ENCODE peak calls at places on chromosomes 16 and 17, in ten cellular contexts. S, G, P, Z, C, J, B, D, T and W are unnamed samples. For H3K36me3, the result is how much of the 10 kb centered on the place peaks cover.

GRCh38 chr17:33267279-33267790 is 25.8 kb downstream of the ASIC2 start:
- DNase-seq in S (peak), G (no peak), B (no peak), D (no peak), C (no peak), P (no peak), T (no peak), J (no peak), Z (peak), W (peak)

GRCh38 chr17:77948690-77949114 is 9.8 kb upstream of the TNRC6C start:
- DNase-seq in T (no peak), S (peak), D (peak), Z (peak), P (no peak), G (peak), J (no peak), B (no peak), C (no peak), W (peak)

GRCh38 chr17:81396278-81396721 is 1.0 kb downstream of the BAHCC1 start:
- DNase-seq in D (peak), S (no peak), Z (no peak), T (no peak), J (no peak), C (no peak), P (no peak), G (no peak), B (no peak), W (no peak)

GRCh38 chr16:80527297-80527696 is 13.5 kb upstream of the DYNLRB2 start:
- DNase-seq in B (no peak), Z (peak), S (peak), J (no peak), D (peak), G (peak), P (no peak), C (no peak), T (no peak), W (peak)

GRCh38 chr17:14352139-14352538 is 51.3 kb downstream of the HS3ST3B1 start:
- DNase-seq in D (no peak), S (peak), G (no peak), Z (no peak), T (no peak), C (no peak), B (no peak), J (no peak), P (no peak), W (no peak)

GRCh38 chr17:6079960-6080359 is 9.8 kb downstream of the WSCD1 start:
- DNase-seq in D (no peak), C (no peak), J (no peak), S (no peak), B (no peak), G (no peak), T (no peak), P (no peak), Z (no peak), W (no peak)

GRCh38 chr16:79573881-79574280 is 26.7 kb downstream of the MAF start:
- DNase-seq in D (no peak), T (no peak), S (no peak), C (no peak), P (no peak), Z (no peak), G (no peak), J (no peak), B (no peak), W (no peak)

GRCh38 chr17:81821603-81822311 is 11.3 kb downstream of the MCRIP1 start:
- DNase-seq in J (peak), T (peak), Z (peak), S (peak), P (peak), B (peak), D (peak), C (peak), G (peak), W (peak)

GRCh38 chr17:48593126-48593829 is at the start of gene HOXB5:
- DNase-seq in P (no peak), G (peak), D (peak), B (peak), Z (peak), T (no peak), S (no peak), J (no peak), C (no peak), W (no peak)

GRCh38 chr16:13343981-13344380 is 442.6 kb downstream of the SHISA9 start:
- DNase-seq in D (no peak), B (no peak), J (no peak), S (no peak), Z (no peak), C (no peak), T (no peak), G (no peak), P (no peak), W (no peak)

GRCh38 chr17:65231662-65232335 is 94.6 kb downstream of the RGS9 start:
- DNase-seq in D (peak), C (peak), Z (peak), B (no peak), T (no peak), P (peak), J (peak), S (peak), G (peak), W (peak)

GRCh38 chr17:20206068-20206467 is 196.9 kb downstream of the SPECC1 start:
- DNase-seq in T (peak), J (no peak), D (no peak), C (no peak), G (peak), Z (no peak), S (no peak), P (no peak), B (no peak), W (no peak)

GRCh38 chr16:1003551-1004347 is 22.2 kb downstream of the SOX8 start:
- DNase-seq in G (no peak), P (no peak), S (no peak), C (no peak), T (no peak), J (no peak), D (no peak), B (no peak), Z (peak), W (peak)

GRCh38 chr16:1548727-1549126 is 15.3 kb downstream of the TMEM204 start:
- DNase-seq in J (no peak), G (no peak), P (no peak), B (no peak), C (no peak), T (no peak), S (no peak), Z (no peak), D (no peak), W (no peak)

GRCh38 chr16:67209565-67209964 is 10.6 kb downstream of the ELMO3 start:
- DNase-seq in J (no peak), C (no peak), Z (no peak), G (no peak), P (no peak), B (no peak), D (no peak), S (no peak), T (no peak), W (no peak)

GRCh38 chr16:4005281-4005680 is 111.0 kb downstream of the ADCY9 start:
- DNase-seq in D (no peak), J (no peak), G (no peak), C (no peak), S (no peak), B (no peak), T (no peak), P (no peak), Z (no peak), W (no peak)

GRCh38 chr16:63978240-63978639 is 1143.6 kb downstream of the CDH11 start:
- DNase-seq in Z (no peak), G (peak), T (no peak), P (no peak), D (no peak), C (no peak), J (no peak), S (no peak), B (no peak), W (no peak)

GRCh38 chr17:37718383-37719048 is 26.3 kb downstream of the HNF1B start:
- DNase-seq in S (no peak), D (no peak), B (no peak), J (no peak), Z (no peak), G (no peak), T (no peak), P (no peak), C (no peak), W (no peak)

GRCh38 chr17:12667299-12667958 is 1.7 kb downstream of the MYOCD start:
- DNase-seq in T (no peak), S (peak), G (peak), P (no peak), C (peak), B (no peak), Z (peak), D (peak), J (no peak), W (peak)

GRCh38 chr16:64615647-64616280 is 506.1 kb downstream of the CDH11 start:
- DNase-seq in B (no peak), S (peak), Z (peak), P (no peak), D (peak), T (no peak), J (peak), G (peak), C (no peak), W (no peak)

GRCh38 chr17:64661731-64661980 is 451 bp downstream of the SMURF2 start:
- DNase-seq in P (no peak), Z (no peak), J (no peak), T (no peak), B (peak), D (no peak), C (no peak), S (no peak), G (no peak), W (no peak)

GRCh38 chr17:55513885-55514590 is 2.8 kb upstream of the SMIM36 start:
- DNase-seq in S (peak), C (peak), P (peak), T (peak), J (peak), Z (peak), B (peak), D (peak), G (peak), W (peak)

GRCh38 chr17:61326330-61326729 is 73.3 kb upstream of the TBX2 start:
- DNase-seq in B (no peak), T (no peak), C (no peak), Z (no peak), G (no peak), S (no peak), D (no peak), J (no peak), P (no peak), W (no peak)

DNA sequence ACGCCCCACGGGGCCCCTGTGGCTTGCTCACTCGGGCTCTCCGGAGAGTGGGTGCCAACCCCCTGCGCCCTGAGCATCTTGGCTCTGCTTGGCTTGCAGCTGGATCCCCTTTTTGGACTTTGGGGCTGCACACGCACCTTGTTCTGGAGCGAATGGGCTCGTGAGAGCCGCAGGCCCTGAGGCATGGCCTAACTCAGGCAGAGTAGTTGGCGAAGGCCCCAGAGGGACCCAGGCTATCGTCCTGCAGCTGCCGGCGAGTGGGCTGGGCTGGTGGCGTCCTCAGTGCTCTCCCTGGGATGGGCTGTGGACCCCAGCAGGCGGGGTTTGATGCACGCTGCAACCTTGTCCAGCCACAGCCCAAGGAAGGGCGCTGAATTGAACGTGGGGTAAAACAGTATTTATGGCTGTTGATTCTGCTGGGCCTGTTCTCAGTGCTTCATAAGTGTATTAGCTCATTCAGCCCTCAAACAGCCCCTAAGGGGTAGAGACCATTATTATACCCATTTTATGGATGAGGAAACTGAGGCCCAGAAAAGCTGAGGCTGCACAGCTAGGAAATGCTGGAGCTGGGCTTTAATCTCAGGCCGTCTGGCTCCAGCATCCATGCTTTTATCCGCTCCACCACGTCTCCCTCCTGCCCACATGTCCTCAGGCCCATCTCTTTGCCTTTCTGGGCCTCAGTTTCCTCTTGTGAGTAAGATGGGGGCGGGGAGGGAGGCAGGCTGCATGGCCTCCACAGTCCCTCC is 171.2 kb upstream of the CIBAR2 start:
- DNase-seq in B (no peak), J (no peak), G (no peak), T (no peak), S (no peak), D (no peak), C (no peak), P (no peak), Z (no peak), W (no peak)
- H3K36me3 ChIP-seq in B (under half), J (under half), G (under half), T (under half), S (under half), D (under half), C (under half), P (under half), Z (under half), W (under half)

DNA sequence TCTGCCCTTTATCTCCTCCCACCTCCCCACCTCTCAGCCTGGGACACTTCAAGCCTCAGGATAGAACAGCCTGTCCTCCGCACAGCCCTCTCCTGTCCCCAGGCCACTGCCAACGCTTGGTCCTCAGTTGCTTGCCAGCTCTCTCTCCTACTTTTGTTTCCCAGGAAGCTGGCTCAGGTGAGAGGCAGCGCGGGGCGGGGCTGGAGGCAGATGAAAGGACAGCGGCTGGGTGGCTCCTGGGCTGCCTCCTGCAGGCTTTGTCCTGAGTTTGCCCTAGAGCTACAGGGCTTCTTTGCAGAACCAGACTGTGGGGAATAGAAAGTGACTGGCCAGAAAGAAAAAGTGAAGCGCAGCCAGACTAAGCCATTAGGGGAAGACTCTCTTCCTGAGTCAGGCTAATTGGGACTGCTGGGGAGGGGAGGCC is 48.2 kb upstream of the CDC42EP4 start:
- DNase-seq in S (no peak), Z (no peak), C (no peak), G (peak), B (no peak), J (peak), T (no peak), P (peak), D (no peak), W (no peak)
- H3K36me3 ChIP-seq in S (under half), Z (under half), C (under half), G (under half), B (under half), J (under half), T (under half), P (under half), D (under half), W (under half)

GRCh38 chr16:10988879-10989278 is 44.5 kb downstream of the CLEC16A start:
- DNase-seq in B (no peak), T (no peak), G (no peak), C (no peak), P (no peak), S (no peak), D (no peak), Z (no peak), J (no peak), W (no peak)
- H3K36me3 ChIP-seq in B (under half), T (under half), G (under half), C (under half), P (half or more), S (under half), D (under half), Z (under half), J (under half), W (under half)

DNA sequence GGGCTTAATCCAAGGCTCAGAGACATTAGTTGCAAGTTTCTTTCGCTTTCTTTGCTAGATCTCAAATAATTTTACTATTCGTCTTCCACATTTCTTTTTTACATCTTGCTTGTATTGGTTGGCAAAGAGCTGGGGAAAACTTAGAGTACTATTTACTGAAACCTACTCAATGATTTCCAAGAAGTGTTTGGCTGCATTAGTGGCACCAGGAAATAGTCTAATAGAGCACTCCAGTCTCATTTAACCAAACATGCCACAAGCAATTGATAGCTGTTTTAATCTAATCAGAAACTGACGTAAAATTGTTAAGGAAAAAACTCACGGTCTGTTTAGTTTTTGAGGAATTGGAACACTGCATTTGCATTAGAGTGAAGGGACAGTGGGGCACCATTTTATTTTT is 29.0 kb downstream of the NUP93 start:
- DNase-seq in C (no peak), B (no peak), J (no peak), G (no peak), S (no peak), T (no peak), P (no peak), Z (no peak), D (no peak), W (no peak)
- H3K36me3 ChIP-seq in C (under half), B (under half), J (under half), G (under half), S (under half), T (under half), P (under half), Z (under half), D (under half), W (under half)